ENCODE peak calls at places on chromosomes 5 and 9, in five cellular contexts. L, Q, O, T and S are unnamed samples.

GRCh38 chr5:38697013-38697412 is 140.6 kb upstream of the LIFR start:
- DNase-seq in T (no peak), O (peak), L (no peak), Q (no peak), S (no peak)

GRCh38 chr5:12902611-12903010 is 998.4 kb upstream of the CTNND2 start:
- DNase-seq in L (no peak), T (no peak), O (no peak), Q (no peak), S (no peak)

GRCh38 chr5:67404261-67405100 is 207.9 kb upstream of the CD180 start:
- DNase-seq in L (no peak), O (no peak), T (no peak), Q (no peak), S (no peak)

GRCh38 chr5:85320495-85320894 is 935.8 kb upstream of the EDIL3 start:
- DNase-seq in L (no peak), T (no peak), O (no peak), Q (no peak), S (no peak)

GRCh38 chr5:76642390-76643040 is 19.3 kb upstream of the F2RL2 start:
- DNase-seq in T (no peak), Q (peak), O (no peak), L (no peak), S (no peak)

GRCh38 chr5:52603742-52604141 is 184.0 kb upstream of the ITGA1 start:
- DNase-seq in T (no peak), L (no peak), O (no peak), Q (no peak), S (no peak)

GRCh38 chr5:149264432-149265069 is 7.1 kb upstream of the AFAP1L1 start:
- DNase-seq in L (no peak), Q (no peak), O (peak), T (peak), S (no peak)

GRCh38 chr5:119072496-119072895 is 1.6 kb downstream of the DMXL1 start:
- DNase-seq in L (no peak), Q (no peak), T (no peak), O (no peak), S (no peak)

GRCh38 chr9:89742660-89743059 is 137.8 kb downstream of the GADD45G start:
- DNase-seq in O (no peak), Q (no peak), T (no peak), L (no peak), S (no peak)

GRCh38 chr5:167894631-167895472 is 396.6 kb upstream of the WWC1 start:
- DNase-seq in Q (no peak), T (no peak), L (no peak), O (no peak), S (no peak)

GRCh38 chr5:167892352-167893115 is 398.9 kb upstream of the WWC1 start:
- DNase-seq in O (no peak), T (no peak), L (no peak), Q (no peak), S (no peak)

GRCh38 chr5:167889276-167889675 is 402.2 kb upstream of the WWC1 start:
- DNase-seq in T (no peak), O (no peak), L (no peak), Q (no peak), S (no peak)

GRCh38 chr5:167895899-167896659 is 395.4 kb upstream of the WWC1 start:
- DNase-seq in L (no peak), Q (no peak), T (no peak), O (no peak), S (no peak)

DNA sequence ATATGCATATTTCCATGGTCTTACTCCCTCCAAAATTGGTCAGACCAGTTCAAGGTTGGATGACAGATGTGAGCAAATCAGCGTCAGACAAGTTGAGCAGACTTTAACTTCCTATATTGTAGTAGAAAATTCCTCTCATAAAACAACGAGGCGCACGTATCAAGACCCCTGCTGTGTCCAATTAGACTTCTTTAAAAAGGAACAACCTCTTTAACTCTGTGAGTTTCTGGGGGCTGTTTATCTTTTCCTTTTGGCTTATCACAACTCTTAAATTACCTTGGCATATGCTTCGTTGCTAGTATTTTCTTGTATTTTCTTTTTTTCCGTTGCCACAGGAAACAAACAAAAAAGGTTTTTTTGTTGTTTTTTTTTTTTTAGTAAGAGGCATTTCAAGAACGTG is 398.2 kb upstream of the WWC1 start:
- DNase-seq in O (no peak), T (no peak), Q (no peak), L (no peak), S (no peak)
- H3K4me3 ChIP-seq in O (no peak), T (no peak), Q (no peak), L (no peak), S (no peak)

GRCh38 chr9:81607593-81608288 is 81.6 kb downstream of the TLE1 start:
- DNase-seq in Q (no peak), L (no peak), O (no peak), T (no peak), S (no peak)

GRCh38 chr9:81604306-81605153 is 84.8 kb downstream of the TLE1 start:
- DNase-seq in T (no peak), Q (no peak), O (no peak), L (no peak), S (no peak)

GRCh38 chr9:81608289-81608657 is 81.1 kb downstream of the TLE1 start:
- DNase-seq in O (no peak), Q (no peak), L (no peak), T (no peak), S (no peak)

GRCh38 chr9:81602887-81603680 is 86.3 kb downstream of the TLE1 start:
- DNase-seq in Q (no peak), L (no peak), T (no peak), O (no peak), S (no peak)

GRCh38 chr9:81605154-81605670 is 84.1 kb downstream of the TLE1 start:
- DNase-seq in Q (no peak), O (no peak), T (no peak), L (no peak), S (no peak)
- H3K27ac ChIP-seq in Q (no peak), O (no peak), T (no peak), L (no peak), S (no peak)

DNA sequence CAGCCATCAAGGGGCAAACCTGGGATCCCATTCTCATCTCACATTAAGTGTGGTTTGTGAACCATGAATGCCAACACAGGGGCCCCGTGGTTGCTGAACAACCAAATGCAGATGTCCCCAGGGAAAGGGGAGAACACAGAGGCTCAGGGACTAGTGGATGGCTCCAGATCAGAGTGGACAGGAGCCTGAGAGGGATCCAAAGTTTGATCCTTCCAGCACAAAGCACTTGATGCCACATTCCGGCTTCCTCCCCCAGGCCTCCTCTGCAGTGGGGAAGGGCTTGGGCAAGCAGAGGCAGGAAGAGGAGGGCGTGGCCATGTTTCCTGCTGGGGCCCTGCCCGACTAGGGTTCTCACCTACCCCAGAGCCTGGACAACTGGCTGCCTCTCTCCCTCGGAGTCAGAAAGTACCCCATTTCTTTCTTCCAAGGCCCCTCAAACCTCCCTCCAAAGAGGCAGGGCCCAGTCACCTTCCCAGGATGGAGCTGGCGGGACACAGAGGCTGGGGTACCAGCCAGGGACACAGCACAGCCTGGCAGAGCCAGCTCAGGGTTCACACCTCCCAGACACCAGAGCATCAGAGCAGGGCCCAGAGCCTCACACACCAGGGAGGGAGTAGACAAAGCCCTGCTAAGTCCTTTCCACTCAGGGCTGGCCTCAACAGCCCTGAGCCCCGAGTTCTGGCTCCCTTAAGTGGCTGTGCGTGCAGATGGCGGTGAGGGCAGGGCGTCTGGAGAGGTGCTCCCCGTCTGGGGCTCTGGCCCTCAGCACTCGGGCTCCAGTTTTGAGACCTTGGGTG is 4.3 kb upstream of the RNF44 start:
- DNase-seq in O (peak), T (no peak), Q (no peak), L (peak), S (no peak)
- H3K4me3 ChIP-seq in O (no peak), T (no peak), Q (no peak), L (no peak), S (no peak)

DNA sequence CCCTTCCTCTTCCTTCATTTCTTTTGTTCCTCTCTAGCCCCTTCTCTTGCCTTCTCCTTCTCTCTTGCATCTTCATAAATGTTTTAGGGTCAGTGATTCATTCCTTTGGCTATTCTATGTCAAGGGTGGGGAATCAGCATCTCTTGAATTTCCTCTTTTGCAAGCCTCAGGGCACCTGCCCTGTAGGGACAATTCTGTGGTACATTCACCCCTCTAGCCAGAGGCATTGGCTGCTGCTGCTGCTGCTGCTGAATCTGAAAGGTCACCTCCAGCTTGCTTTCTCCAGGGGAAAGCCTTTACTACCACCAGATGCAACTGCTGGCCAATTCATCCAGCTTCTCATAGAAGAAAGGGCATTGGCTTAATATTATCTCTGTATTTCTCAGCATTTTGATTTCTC is 87.3 kb downstream of the INSYN2B start:
- DNase-seq in Q (no peak), L (no peak), O (no peak), T (no peak), S (no peak)
- H3K27ac ChIP-seq in Q (no peak), L (no peak), O (no peak), T (no peak), S (no peak)